ENCODE peak calls at places on chromosomes 12 and 14, in six cellular contexts. T, I, Y, F, Z and Q are unnamed samples.

GRCh38 chr12:52074006-52074405 is 4.2 kb downstream of the ATG101 start:
- DNase-seq in Y (no peak), I (peak), Z (no peak), T (no peak), F (no peak), Q (peak)

GRCh38 chr12:18250313-18250916 is 10.9 kb upstream of the PIK3C2G start:
- DNase-seq in Z (peak), Y (peak), I (peak), F (no peak), T (peak), Q (peak)

GRCh38 chr14:57847096-57847495 is 18.8 kb downstream of the SLC35F4 start:
- DNase-seq in Z (no peak), T (no peak), I (peak), Y (no peak), F (no peak), Q (peak)

GRCh38 chr14:100666403-100666802 is 60.3 kb upstream of the DLK1 start:
- DNase-seq in T (no peak), Y (no peak), Z (no peak), I (no peak), F (no peak), Q (no peak)

GRCh38 chr12:100643246-100643645 is 69.8 kb downstream of the GAS2L3 start:
- DNase-seq in Z (no peak), F (no peak), Y (no peak), T (no peak), I (no peak), Q (no peak)

GRCh38 chr14:36657409-36658090 is 4.1 kb upstream of the PAX9 start:
- DNase-seq in I (no peak), T (peak), Y (no peak), F (no peak), Z (no peak), Q (peak)

GRCh38 chr12:625998-626397 is 37.2 kb downstream of the NINJ2 start:
- DNase-seq in F (no peak), T (no peak), Z (no peak), Y (no peak), I (no peak), Q (no peak)

GRCh38 chr14:94485944-94486841 is 10.2 kb upstream of the SERPINA9 start:
- DNase-seq in Y (peak), I (peak), T (peak), Z (peak), F (peak), Q (peak)

GRCh38 chr12:113133036-113133435 is 2.5 kb downstream of the RASAL1 start:
- DNase-seq in Z (no peak), I (no peak), T (no peak), Y (no peak), F (no peak), Q (no peak)

GRCh38 chr12:71958457-71958856 is 19.8 kb downstream of the TPH2 start:
- DNase-seq in T (no peak), F (no peak), Z (peak), I (no peak), Y (no peak), Q (no peak)

GRCh38 chr14:101113835-101114725 is 210.6 kb upstream of the RTL1 start:
- DNase-seq in Z (no peak), Y (no peak), I (no peak), T (no peak), F (no peak), Q (no peak)

GRCh38 chr12:56629459-56630179 is 507 bp downstream of the BAZ2A start:
- DNase-seq in Y (peak), Z (peak), T (no peak), F (peak), I (no peak), Q (no peak)

GRCh38 chr12:1791104-1791927 is 29.0 kb upstream of the LRTM2 start:
- DNase-seq in Y (peak), F (peak), Z (peak), I (peak), T (peak), Q (peak)